ENCODE peak calls at places on chromosomes 6 and 20, in four cellular contexts. One of them, this sample, is unnamed.

GRCh38 chr6:22598386-22598785 is 29.0 kb downstream of the HDGFL1 start:
- DNase-seq in ureter: no peak
- DNase-seq in aorta: no peak
- DNase-seq in stimulated activated CD8-positive, alpha-beta memory T cell treated with anti-CD3 and anti-CD28 coated beads, Interleukin-4, amount 100 ng/mL, for 1 hour: no peak
- DNase-seq in this sample: no peak

GRCh38 chr6:156413156-156413555 is 364.0 kb upstream of the ARID1B start:
- DNase-seq in stimulated activated CD8-positive, alpha-beta memory T cell treated with anti-CD3 and anti-CD28 coated beads, Interleukin-4, amount 100 ng/mL, for 1 hour: no peak
- DNase-seq in ureter: no peak
- DNase-seq in aorta: no peak
- DNase-seq in this sample: no peak

GRCh38 chr6:112199001-112199403 is 55.4 kb downstream of the LAMA4 start:
- DNase-seq in ureter: no peak
- DNase-seq in stimulated activated CD8-positive, alpha-beta memory T cell treated with anti-CD3 and anti-CD28 coated beads, Interleukin-4, amount 100 ng/mL, for 1 hour: no peak
- DNase-seq in aorta: no peak
- DNase-seq in this sample: no peak

GRCh38 chr20:44264287-44264686 is 17.2 kb downstream of the GDAP1L1 start:
- DNase-seq in aorta: no peak
- DNase-seq in stimulated activated CD8-positive, alpha-beta memory T cell treated with anti-CD3 and anti-CD28 coated beads, Interleukin-4, amount 100 ng/mL, for 1 hour: no peak
- DNase-seq in ureter: no peak
- DNase-seq in this sample: no peak

GRCh38 chr6:159714404-159714803 is 12.9 kb upstream of the WTAP start:
- DNase-seq in aorta: no peak
- DNase-seq in stimulated activated CD8-positive, alpha-beta memory T cell treated with anti-CD3 and anti-CD28 coated beads, Interleukin-4, amount 100 ng/mL, for 1 hour: no peak
- DNase-seq in ureter: no peak
- DNase-seq in this sample: no peak

GRCh38 chr6:35385457-35386202 is 43.3 kb downstream of the PPARD start:
- DNase-seq in stimulated activated CD8-positive, alpha-beta memory T cell treated with anti-CD3 and anti-CD28 coated beads, Interleukin-4, amount 100 ng/mL, for 1 hour: no peak
- DNase-seq in aorta: no peak
- DNase-seq in ureter: no peak
- DNase-seq in this sample: peak

GRCh38 chr20:31670371-31671228 is 32.9 kb downstream of the COX4I2 start:
- DNase-seq in stimulated activated CD8-positive, alpha-beta memory T cell treated with anti-CD3 and anti-CD28 coated beads, Interleukin-4, amount 100 ng/mL, for 1 hour: no peak
- DNase-seq in aorta: peak
- DNase-seq in ureter: peak
- DNase-seq in this sample: no peak

GRCh38 chr6:90411292-90411781 is 114.7 kb upstream of the BACH2 start:
- DNase-seq in ureter: no peak
- DNase-seq in stimulated activated CD8-positive, alpha-beta memory T cell treated with anti-CD3 and anti-CD28 coated beads, Interleukin-4, amount 100 ng/mL, for 1 hour: no peak
- DNase-seq in aorta: no peak
- DNase-seq in this sample: no peak

GRCh38 chr6:33672808-33673207 is 38.7 kb downstream of the UQCC2 start:
- DNase-seq in stimulated activated CD8-positive, alpha-beta memory T cell treated with anti-CD3 and anti-CD28 coated beads, Interleukin-4, amount 100 ng/mL, for 1 hour: no peak
- DNase-seq in ureter: peak
- DNase-seq in aorta: peak
- DNase-seq in this sample: peak

GRCh38 chr6:124868476-124868875 is 93.8 kb upstream of the RNF217 start:
- DNase-seq in aorta: no peak
- DNase-seq in ureter: no peak
- DNase-seq in stimulated activated CD8-positive, alpha-beta memory T cell treated with anti-CD3 and anti-CD28 coated beads, Interleukin-4, amount 100 ng/mL, for 1 hour: no peak
- DNase-seq in this sample: peak

GRCh38 chr6:73803562-73804221 is 107.7 kb downstream of the CD109 start:
- DNase-seq in ureter: no peak
- DNase-seq in stimulated activated CD8-positive, alpha-beta memory T cell treated with anti-CD3 and anti-CD28 coated beads, Interleukin-4, amount 100 ng/mL, for 1 hour: no peak
- DNase-seq in aorta: no peak
- DNase-seq in this sample: peak

GRCh38 chr6:35302604-35303218 is 5.1 kb downstream of the DEF6 start:
- DNase-seq in stimulated activated CD8-positive, alpha-beta memory T cell treated with anti-CD3 and anti-CD28 coated beads, Interleukin-4, amount 100 ng/mL, for 1 hour: peak
- DNase-seq in ureter: peak
- DNase-seq in aorta: no peak
- DNase-seq in this sample: no peak

GRCh38 chr6:170034294-170034693 is 256.6 kb downstream of the DLL1 start:
- DNase-seq in aorta: peak
- DNase-seq in ureter: peak
- DNase-seq in stimulated activated CD8-positive, alpha-beta memory T cell treated with anti-CD3 and anti-CD28 coated beads, Interleukin-4, amount 100 ng/mL, for 1 hour: no peak
- DNase-seq in this sample: no peak

GRCh38 chr20:47360207-47360488 is 3.6 kb upstream of the ZMYND8 start:
- DNase-seq in ureter: peak
- DNase-seq in aorta: no peak
- DNase-seq in stimulated activated CD8-positive, alpha-beta memory T cell treated with anti-CD3 and anti-CD28 coated beads, Interleukin-4, amount 100 ng/mL, for 1 hour: no peak
- DNase-seq in this sample: no peak

GRCh38 chr20:36167826-36168634 is 13.5 kb downstream of the EPB41L1 start:
- DNase-seq in aorta: no peak
- DNase-seq in stimulated activated CD8-positive, alpha-beta memory T cell treated with anti-CD3 and anti-CD28 coated beads, Interleukin-4, amount 100 ng/mL, for 1 hour: no peak
- DNase-seq in ureter: no peak
- DNase-seq in this sample: peak

GRCh38 chr6:34189806-34190503 is 44.1 kb upstream of the GRM4 start:
- DNase-seq in ureter: no peak
- DNase-seq in stimulated activated CD8-positive, alpha-beta memory T cell treated with anti-CD3 and anti-CD28 coated beads, Interleukin-4, amount 100 ng/mL, for 1 hour: no peak
- DNase-seq in aorta: peak
- DNase-seq in this sample: no peak

GRCh38 chr6:3712827-3713226 is 38.7 kb downstream of the PXDC1 start:
- DNase-seq in stimulated activated CD8-positive, alpha-beta memory T cell treated with anti-CD3 and anti-CD28 coated beads, Interleukin-4, amount 100 ng/mL, for 1 hour: no peak
- DNase-seq in ureter: no peak
- DNase-seq in aorta: no peak
- DNase-seq in this sample: no peak

GRCh38 chr6:142262231-142262630 is 39.6 kb upstream of the ADGRG6 start:
- DNase-seq in stimulated activated CD8-positive, alpha-beta memory T cell treated with anti-CD3 and anti-CD28 coated beads, Interleukin-4, amount 100 ng/mL, for 1 hour: no peak
- DNase-seq in aorta: no peak
- DNase-seq in ureter: no peak
- DNase-seq in this sample: peak

GRCh38 chr6:149608381-149608982 is 40.0 kb downstream of the KATNA1 start:
- DNase-seq in aorta: no peak
- DNase-seq in ureter: no peak
- DNase-seq in stimulated activated CD8-positive, alpha-beta memory T cell treated with anti-CD3 and anti-CD28 coated beads, Interleukin-4, amount 100 ng/mL, for 1 hour: no peak
- DNase-seq in this sample: no peak

GRCh38 chr6:162442675-162443074 is 284.9 kb downstream of the PRKN start:
- DNase-seq in ureter: no peak
- DNase-seq in aorta: no peak
- DNase-seq in stimulated activated CD8-positive, alpha-beta memory T cell treated with anti-CD3 and anti-CD28 coated beads, Interleukin-4, amount 100 ng/mL, for 1 hour: no peak
- DNase-seq in this sample: no peak

GRCh38 chr6:38749473-38749872 is 34.4 kb downstream of the DNAH8 start:
- DNase-seq in aorta: no peak
- DNase-seq in ureter: no peak
- DNase-seq in stimulated activated CD8-positive, alpha-beta memory T cell treated with anti-CD3 and anti-CD28 coated beads, Interleukin-4, amount 100 ng/mL, for 1 hour: no peak
- DNase-seq in this sample: no peak

GRCh38 chr6:96604420-96604819 is 41.5 kb downstream of the FHL5 start:
- DNase-seq in aorta: no peak
- DNase-seq in ureter: no peak
- DNase-seq in stimulated activated CD8-positive, alpha-beta memory T cell treated with anti-CD3 and anti-CD28 coated beads, Interleukin-4, amount 100 ng/mL, for 1 hour: no peak
- DNase-seq in this sample: no peak

GRCh38 chr6:111468329-111469012 is 14.5 kb downstream of the REV3L start:
- DNase-seq in ureter: no peak
- DNase-seq in aorta: no peak
- DNase-seq in stimulated activated CD8-positive, alpha-beta memory T cell treated with anti-CD3 and anti-CD28 coated beads, Interleukin-4, amount 100 ng/mL, for 1 hour: no peak
- DNase-seq in this sample: peak